ENCODE peak calls at places on chromosomes 3 and 15, in eight cellular contexts. Q is A549; P is CD4-positive, alpha-beta memory T cell; U is Peyer's patch; V is heart right ventricle; I is lower lobe of right lung; Z is thoracic aorta; F is heart left ventricle. H is an unnamed sample.

GRCh38 chr3:16168211-16168610 is 6.3 kb upstream of the GALNT15 start:
- DNase-seq in Q (no peak), P (no peak), U (no peak), V (no peak), I (no peak), Z (no peak), F (no peak), H (no peak)

GRCh38 chr3:188351648-188352047 is 197.7 kb downstream of the LPP start:
- DNase-seq in Q (no peak), P (no peak), U (no peak), V (no peak), I (no peak), Z (no peak), F (no peak), H (no peak)

GRCh38 chr3:138949445-138950005 is 2.5 kb downstream of the FOXL2NB start:
- DNase-seq in Q (no peak), P (no peak), U (no peak), V (no peak), I (no peak), Z (no peak), F (no peak), H (no peak)

GRCh38 chr3:183502782-183503181 is 52.7 kb downstream of the KLHL6 start:
- DNase-seq in Q (peak; percentile 14), P (no peak), U (no peak), V (no peak), I (no peak), Z (no peak), F (no peak), H (no peak)

GRCh38 chr3:184491867-184492615 is 69.5 kb upstream of the EPHB3 start:
- DNase-seq in Q (no peak), P (no peak), U (no peak), V (peak; percentile 40), I (peak; percentile 74), Z (no peak), F (peak; percentile 37), H (no peak)

GRCh38 chr3:169914321-169914720 is 2.9 kb downstream of the SAMD7 start:
- DNase-seq in Q (no peak), P (no peak), U (no peak), V (no peak), I (no peak), Z (no peak), F (no peak), H (no peak)

GRCh38 chr3:51817375-51817774 is 38.3 kb upstream of the IQCF6 start:
- DNase-seq in Q (no peak), P (no peak), U (no peak), V (no peak), I (no peak), Z (no peak), F (no peak), H (no peak)

GRCh38 chr3:128549283-128550112 is 56.5 kb upstream of the GATA2 start:
- DNase-seq in Q (no peak), P (no peak), U (peak; percentile 42), V (peak; percentile 77), I (peak; percentile 66), Z (peak; percentile 7), F (peak; percentile 82), H (peak; percentile 95)

GRCh38 chr15:40238481-40238926 is 359 bp upstream of the PAK6 start:
- DNase-seq in Q (no peak), P (no peak), U (no peak), V (no peak), I (no peak), Z (no peak), F (no peak), H (no peak)

GRCh38 chr3:99319450-99319849 is 318.9 kb upstream of the COL8A1 start:
- DNase-seq in Q (no peak), P (no peak), U (no peak), V (no peak), I (no peak), Z (no peak), F (no peak), H (no peak)

GRCh38 chr3:150064952-150065351 is 94.3 kb upstream of the PFN2 start:
- DNase-seq in Q (no peak), P (no peak), U (no peak), V (no peak), I (no peak), Z (no peak), F (no peak), H (no peak)

GRCh38 chr3:140011086-140011485 is 76.1 kb downstream of the CLSTN2 start:
- DNase-seq in Q (no peak), P (no peak), U (no peak), V (no peak), I (no peak), Z (no peak), F (no peak), H (no peak)

GRCh38 chr15:55615445-55615844 is 27.3 kb upstream of the PYGO1 start:
- DNase-seq in Q (no peak), P (no peak), U (no peak), V (no peak), I (no peak), Z (no peak), F (no peak), H (no peak)

GRCh38 chr3:129218742-129219141 is 30.7 kb upstream of the COPG1 start:
- DNase-seq in Q (no peak), P (no peak), U (no peak), V (no peak), I (no peak), Z (no peak), F (no peak), H (no peak)

GRCh38 chr3:112653881-112654300 is 12.9 kb upstream of the CCDC80 start:
- DNase-seq in Q (peak; percentile 92), P (no peak), U (no peak), V (peak; percentile 45), I (peak; percentile 46), Z (no peak), F (peak; percentile 77), H (peak; percentile 76)

GRCh38 chr15:41585140-41586047 is 26.4 kb downstream of the TYRO3 start:
- DNase-seq in Q (peak; percentile 44), P (peak; percentile 37), U (peak; percentile 64), V (peak; percentile 55), I (peak; percentile 67), Z (no peak), F (peak; percentile 43), H (peak; percentile 66)

GRCh38 chr3:64685331-64685799 is 2.4 kb downstream of the ADAMTS9 start:
- DNase-seq in Q (no peak), P (no peak), U (no peak), V (peak; percentile 61), I (peak; percentile 56), Z (no peak), F (peak; percentile 78), H (peak; percentile 44)

GRCh38 chr3:55488398-55489055 is 1.4 kb upstream of the WNT5A start:
- DNase-seq in Q (peak; percentile 37), P (no peak), U (peak; percentile 58), V (peak; percentile 52), I (peak; percentile 74), Z (no peak), F (peak; percentile 57), H (peak; percentile 68)

GRCh38 chr15:54687628-54688027 is 509.1 kb downstream of the RSL24D1 start:
- DNase-seq in Q (no peak), P (no peak), U (no peak), V (no peak), I (no peak), Z (no peak), F (no peak), H (no peak)

GRCh38 chr15:82021021-82021420 is 24.8 kb downstream of the MEX3B start:
- DNase-seq in Q (no peak), P (no peak), U (no peak), V (no peak), I (no peak), Z (no peak), F (no peak), H (no peak)

GRCh38 chr15:86268558-86268957 is 188.9 kb downstream of the AGBL1 start:
- DNase-seq in Q (no peak), P (no peak), U (no peak), V (no peak), I (no peak), Z (no peak), F (no peak), H (no peak)
- H3K4me1 ChIP-seq in Q (no peaks in the 10 kb centered on the region), P (no peaks in the 10 kb centered on the region), U (no peaks in the 10 kb centered on the region), V (no peaks in the 10 kb centered on the region), I (no peaks in the 10 kb centered on the region), Z (no peaks in the 10 kb centered on the region), F (no peaks in the 10 kb centered on the region), H (no peaks in the 10 kb centered on the region)

GRCh38 chr3:13494463-13495350 is 14.6 kb downstream of the HDAC11 start:
- DNase-seq in Q (peak; percentile 53), P (no peak), U (peak; percentile 36), V (no peak), I (peak; percentile 48), Z (no peak), F (no peak), H (peak; percentile 19)
- H3K27ac ChIP-seq in Q (no peak overlapping the region), P (no peak overlapping the region), U (no peak overlapping the region), V (no peak overlapping the region), I (no peak overlapping the region), Z (no peak overlapping the region), F (no peak overlapping the region), H (no peak overlapping the region)

DNA sequence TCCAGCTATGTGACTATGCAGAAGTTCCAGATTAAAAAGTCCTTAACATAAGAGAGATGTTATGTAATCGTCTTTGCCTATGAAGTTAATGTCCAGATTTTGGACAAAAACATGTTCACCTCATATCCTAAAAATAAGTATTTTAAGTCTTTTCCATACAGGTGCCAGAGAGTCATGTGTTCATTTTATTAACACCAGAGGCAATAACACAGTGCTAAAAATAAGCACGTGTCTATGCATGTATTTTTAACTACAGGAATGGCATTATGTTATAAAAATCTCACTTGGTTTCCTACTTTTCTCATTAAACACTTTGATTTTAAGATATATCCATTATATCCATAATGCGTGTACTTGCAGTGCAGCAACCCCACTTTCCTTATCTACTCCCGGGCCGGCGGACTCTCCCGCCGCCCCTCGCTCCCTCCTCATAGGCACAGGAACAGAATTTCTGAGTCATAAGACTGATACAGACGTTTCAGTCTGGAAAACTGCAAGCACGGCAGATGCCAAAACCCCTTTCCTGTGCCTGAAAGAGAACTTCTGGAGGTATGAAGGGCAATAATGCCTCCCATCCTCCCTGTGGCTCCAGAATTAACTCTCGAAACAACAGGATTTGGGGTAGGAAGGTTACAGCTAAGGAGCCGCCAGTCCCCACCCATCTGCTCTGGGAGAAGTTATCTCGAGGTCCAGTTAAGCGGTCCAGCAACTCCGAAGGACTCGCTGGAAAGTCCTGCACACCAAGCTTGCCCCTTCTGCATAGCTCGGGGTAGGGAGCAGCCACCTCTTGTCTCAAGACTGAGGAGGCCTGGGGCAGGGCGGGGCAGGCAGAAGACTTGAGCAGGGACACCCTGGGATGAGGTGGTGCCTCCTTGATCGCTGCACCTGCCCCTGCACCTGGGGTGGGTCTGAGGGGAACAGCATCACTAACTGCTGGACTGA is 22.2 kb upstream of the PSTPIP1 start:
- DNase-seq in Q (no peak), P (no peak), U (no peak), V (no peak), I (no peak), Z (no peak), F (peak; percentile 46), H (no peak)
- H3K4me3 ChIP-seq in Q (no peak overlapping the region), P (no peak overlapping the region), U (no peak overlapping the region), V (peak overlapping the region; percentile 18), I (no peak overlapping the region), Z (peak overlapping the region; percentile 69), F (peak overlapping the region; percentile 38), H (no peak overlapping the region)

DNA sequence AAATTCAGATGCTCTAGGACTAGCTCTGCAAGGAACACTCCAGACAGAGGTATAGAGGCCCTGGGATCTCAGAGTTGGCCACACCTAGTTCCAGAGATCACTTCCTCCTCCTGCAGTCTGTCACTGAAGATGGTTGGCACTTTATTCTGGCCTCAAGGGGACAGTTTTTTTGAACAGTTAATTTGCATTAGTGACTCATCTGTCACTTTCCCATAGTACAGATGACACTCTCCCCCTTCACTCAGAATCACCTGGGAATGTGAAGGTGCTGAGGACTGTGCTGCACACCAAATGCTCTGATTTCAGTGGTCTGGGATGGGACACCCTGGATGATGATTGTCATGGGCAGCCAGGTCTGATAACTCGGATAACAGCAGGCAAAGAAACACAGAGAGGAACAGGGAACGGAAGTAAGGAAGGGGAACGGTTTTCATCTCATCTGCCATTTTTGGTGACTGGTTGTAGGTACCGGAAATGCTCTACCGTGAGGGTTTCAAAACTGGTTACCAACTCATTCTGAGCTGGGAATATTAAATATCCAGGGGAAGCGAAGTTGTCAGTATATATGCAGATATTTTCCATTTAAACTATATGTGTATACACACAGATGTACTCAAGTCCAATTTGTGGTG is 232.5 kb upstream of the ST8SIA2 start:
- DNase-seq in Q (no peak), P (no peak), U (no peak), V (no peak), I (no peak), Z (no peak), F (no peak), H (no peak)
- H3K4me1 ChIP-seq in Q (peaks cover 12% of the 10 kb centered on the region), P (no peaks in the 10 kb centered on the region), U (no peaks in the 10 kb centered on the region), V (peaks cover 7% of the 10 kb centered on the region), I (no peaks in the 10 kb centered on the region), Z (no peaks in the 10 kb centered on the region), F (peaks cover 3% of the 10 kb centered on the region), H (peaks cover 12% of the 10 kb centered on the region)

H was measured in SJSA1.